ENCODE peak calls at places on chromosomes 3 and 15, in five cellular contexts. One of them, this sample, is unnamed. For H3K4me1, the result is how much of the 10 kb centered on the place peaks cover.

GRCh38 chr15:52178765-52179164 is 12.4 kb downstream of the GNB5 start:
- DNase-seq in HepG2: no peak
- DNase-seq in lower lobe of right lung: no peak
- DNase-seq in adipocyte: peak
- DNase-seq in esophagus squamous epithelium: no peak
- DNase-seq in this sample: no peak

GRCh38 chr3:185172086-185173049 is 19.5 kb upstream of the C3orf70 start:
- DNase-seq in lower lobe of right lung: no peak
- DNase-seq in HepG2: no peak
- DNase-seq in esophagus squamous epithelium: no peak
- DNase-seq in adipocyte: no peak
- DNase-seq in this sample: no peak

GRCh38 chr3:184618793-184619192 is 57.2 kb downstream of the EPHB3 start:
- DNase-seq in lower lobe of right lung: no peak
- DNase-seq in HepG2: no peak
- DNase-seq in adipocyte: no peak
- DNase-seq in esophagus squamous epithelium: no peak
- DNase-seq in this sample: peak

GRCh38 chr15:99917237-99917636 is 184.0 kb upstream of the LYSMD4 start:
- DNase-seq in adipocyte: no peak
- DNase-seq in esophagus squamous epithelium: no peak
- DNase-seq in lower lobe of right lung: no peak
- DNase-seq in HepG2: no peak
- DNase-seq in this sample: no peak

GRCh38 chr3:48194446-48195071 is 6.3 kb upstream of the CDC25A start:
- DNase-seq in lower lobe of right lung: peak
- DNase-seq in HepG2: peak
- DNase-seq in esophagus squamous epithelium: no peak
- DNase-seq in adipocyte: peak
- DNase-seq in this sample: peak

GRCh38 chr3:27728195-27729087 is 6.3 kb upstream of the EOMES start:
- DNase-seq in HepG2: peak
- DNase-seq in esophagus squamous epithelium: no peak
- DNase-seq in lower lobe of right lung: no peak
- DNase-seq in adipocyte: no peak
- DNase-seq in this sample: no peak

GRCh38 chr15:90266485-90266884 is 1.0 kb downstream of the NGRN start:
- DNase-seq in esophagus squamous epithelium: no peak
- DNase-seq in adipocyte: peak
- DNase-seq in HepG2: no peak
- DNase-seq in lower lobe of right lung: no peak
- DNase-seq in this sample: no peak

GRCh38 chr15:73389539-73389938 is 20.8 kb upstream of the HCN4 start:
- DNase-seq in HepG2: no peak
- DNase-seq in adipocyte: no peak
- DNase-seq in esophagus squamous epithelium: no peak
- DNase-seq in lower lobe of right lung: no peak
- DNase-seq in this sample: no peak

GRCh38 chr3:137012097-137012501 is 54.3 kb downstream of the IL20RB start:
- DNase-seq in lower lobe of right lung: no peak
- DNase-seq in esophagus squamous epithelium: no peak
- DNase-seq in HepG2: no peak
- DNase-seq in adipocyte: peak
- DNase-seq in this sample: no peak

GRCh38 chr3:112894258-112894657 is 47.6 kb upstream of the CD200R1L start:
- DNase-seq in esophagus squamous epithelium: no peak
- DNase-seq in adipocyte: peak
- DNase-seq in lower lobe of right lung: no peak
- DNase-seq in HepG2: no peak
- DNase-seq in this sample: no peak

GRCh38 chr3:51967384-51968174 is at the start of gene PCBP4:
- DNase-seq in esophagus squamous epithelium: no peak
- DNase-seq in lower lobe of right lung: peak
- DNase-seq in HepG2: peak
- DNase-seq in adipocyte: peak
- DNase-seq in this sample: peak

GRCh38 chr3:12303532-12303931 is 14.7 kb downstream of the PPARG start:
- DNase-seq in esophagus squamous epithelium: no peak
- DNase-seq in lower lobe of right lung: no peak
- DNase-seq in HepG2: no peak
- DNase-seq in adipocyte: peak
- DNase-seq in this sample: no peak

GRCh38 chr3:34216713-34217346 is 418.4 kb downstream of the PDCD6IP start:
- DNase-seq in HepG2: no peak
- DNase-seq in esophagus squamous epithelium: no peak
- DNase-seq in lower lobe of right lung: no peak
- DNase-seq in adipocyte: no peak
- DNase-seq in this sample: no peak

GRCh38 chr3:174049443-174049842 is 651.9 kb downstream of the NLGN1 start:
- DNase-seq in lower lobe of right lung: no peak
- DNase-seq in esophagus squamous epithelium: no peak
- DNase-seq in adipocyte: no peak
- DNase-seq in HepG2: no peak
- DNase-seq in this sample: no peak

GRCh38 chr3:187954486-187955075 is 199.4 kb upstream of the LPP start:
- DNase-seq in esophagus squamous epithelium: no peak
- DNase-seq in adipocyte: no peak
- DNase-seq in HepG2: no peak
- DNase-seq in lower lobe of right lung: no peak
- DNase-seq in this sample: no peak

GRCh38 chr3:114809668-114810413 is 337.2 kb downstream of the ZBTB20 start:
- DNase-seq in lower lobe of right lung: no peak
- DNase-seq in esophagus squamous epithelium: no peak
- DNase-seq in adipocyte: peak
- DNase-seq in HepG2: peak
- DNase-seq in this sample: no peak

GRCh38 chr3:29279830-29280229 is 1.0 kb upstream of the RBMS3 start:
- DNase-seq in adipocyte: peak
- DNase-seq in lower lobe of right lung: no peak
- DNase-seq in HepG2: no peak
- DNase-seq in esophagus squamous epithelium: no peak
- DNase-seq in this sample: peak

GRCh38 chr15:68980786-68981185 is 33.7 kb upstream of the NOX5 start:
- DNase-seq in lower lobe of right lung: no peak
- DNase-seq in esophagus squamous epithelium: no peak
- DNase-seq in HepG2: no peak
- DNase-seq in adipocyte: no peak
- DNase-seq in this sample: no peak

GRCh38 chr15:61155741-61156700 is 73.1 kb downstream of the RORA start:
- DNase-seq in HepG2: no peak
- DNase-seq in lower lobe of right lung: no peak
- DNase-seq in adipocyte: peak
- DNase-seq in esophagus squamous epithelium: no peak
- DNase-seq in this sample: no peak

GRCh38 chr3:53175613-53176537 is 14.9 kb downstream of the PRKCD start:
- DNase-seq in lower lobe of right lung: no peak
- DNase-seq in esophagus squamous epithelium: no peak
- DNase-seq in HepG2: no peak
- DNase-seq in adipocyte: no peak
- DNase-seq in this sample: no peak

GRCh38 chr3:69318410-69318809 is 67.5 kb downstream of the FRMD4B start:
- DNase-seq in lower lobe of right lung: no peak
- DNase-seq in HepG2: no peak
- DNase-seq in adipocyte: no peak
- DNase-seq in esophagus squamous epithelium: no peak
- DNase-seq in this sample: no peak

GRCh38 chr15:80635953-80636352 is 59.2 kb upstream of the ABHD17C start:
- DNase-seq in lower lobe of right lung: no peak
- DNase-seq in esophagus squamous epithelium: no peak
- DNase-seq in HepG2: no peak
- DNase-seq in adipocyte: no peak
- DNase-seq in this sample: no peak

GRCh38 chr3:50687127-50687751 is 12.5 kb downstream of the DOCK3 start:
- DNase-seq in esophagus squamous epithelium: no peak
- DNase-seq in adipocyte: no peak
- DNase-seq in lower lobe of right lung: no peak
- DNase-seq in HepG2: no peak
- DNase-seq in this sample: no peak

GRCh38 chr15:69579950-69580618 is 127.5 kb downstream of the RPLP1 start:
- DNase-seq in lower lobe of right lung: no peak
- DNase-seq in adipocyte: no peak
- DNase-seq in esophagus squamous epithelium: no peak
- DNase-seq in HepG2: peak
- DNase-seq in this sample: no peak

GRCh38 chr3:184338538-184338945 is 1.1 kb downstream of the FAM131A start:
- DNase-seq in adipocyte: peak
- DNase-seq in esophagus squamous epithelium: no peak
- DNase-seq in HepG2: no peak
- DNase-seq in lower lobe of right lung: no peak
- DNase-seq in this sample: peak

GRCh38 chr3:63519426-63519825 is 133.0 kb upstream of the SNTN start:
- DNase-seq in adipocyte: no peak
- DNase-seq in HepG2: no peak
- DNase-seq in esophagus squamous epithelium: no peak
- DNase-seq in lower lobe of right lung: no peak
- DNase-seq in this sample: no peak

DNA sequence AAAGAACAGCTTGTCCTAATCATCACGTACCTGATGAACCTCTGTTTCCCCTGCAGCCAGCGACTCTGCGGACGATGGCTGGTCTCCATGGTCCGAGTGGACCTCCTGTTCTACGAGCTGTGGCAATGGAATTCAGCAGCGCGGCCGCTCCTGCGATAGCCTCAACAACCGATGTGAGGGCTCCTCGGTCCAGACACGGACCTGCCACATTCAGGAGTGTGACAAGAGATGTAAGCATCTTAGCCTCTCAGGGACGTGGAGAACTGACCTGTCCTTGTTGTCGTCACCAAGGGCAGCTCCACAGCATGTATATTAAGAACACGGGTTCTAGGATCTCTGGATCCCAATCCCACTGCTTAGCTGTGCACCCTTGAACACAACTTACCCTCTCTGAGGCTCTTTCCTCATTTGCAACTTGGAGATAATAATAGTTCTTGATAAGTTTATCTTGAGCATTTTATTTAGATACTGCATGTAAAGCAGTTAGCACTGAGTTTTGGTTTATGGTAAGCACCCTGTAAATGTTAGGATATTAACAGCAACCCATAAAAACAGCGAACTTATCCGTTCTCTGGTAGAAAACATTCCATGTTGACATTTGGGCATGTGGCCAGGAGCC is 6.5 kb downstream of the THBS1 start:
- DNase-seq in adipocyte: peak
- DNase-seq in esophagus squamous epithelium: no peak
- DNase-seq in lower lobe of right lung: no peak
- DNase-seq in HepG2: no peak
- DNase-seq in this sample: peak
- H3K4me1 ChIP-seq in adipocyte: under half
- H3K4me1 ChIP-seq in esophagus squamous epithelium: half or more
- H3K4me1 ChIP-seq in lower lobe of right lung: under half
- H3K4me1 ChIP-seq in HepG2: under half
- H3K4me1 ChIP-seq in this sample: under half

GRCh38 chr15:40441012-40441735 is 421 bp downstream of the BAHD1 start:
- DNase-seq in lower lobe of right lung: peak
- DNase-seq in adipocyte: peak
- DNase-seq in esophagus squamous epithelium: no peak
- DNase-seq in HepG2: no peak
- DNase-seq in this sample: peak

GRCh38 chr15:40441736-40442531 is 1.2 kb downstream of the BAHD1 start:
- DNase-seq in lower lobe of right lung: no peak
- DNase-seq in HepG2: no peak
- DNase-seq in esophagus squamous epithelium: no peak
- DNase-seq in adipocyte: peak
- DNase-seq in this sample: peak

GRCh38 chr15:40443846-40444245 is 3.1 kb downstream of the BAHD1 start:
- DNase-seq in lower lobe of right lung: no peak
- DNase-seq in esophagus squamous epithelium: no peak
- DNase-seq in adipocyte: no peak
- DNase-seq in HepG2: no peak
- DNase-seq in this sample: no peak

GRCh38 chr15:40444741-40445140 is 4.0 kb downstream of the BAHD1 start:
- DNase-seq in esophagus squamous epithelium: no peak
- DNase-seq in lower lobe of right lung: no peak
- DNase-seq in adipocyte: no peak
- DNase-seq in HepG2: no peak
- DNase-seq in this sample: no peak

GRCh38 chr15:40443255-40443654 is 2.5 kb downstream of the BAHD1 start:
- DNase-seq in lower lobe of right lung: no peak
- DNase-seq in esophagus squamous epithelium: no peak
- DNase-seq in adipocyte: no peak
- DNase-seq in HepG2: no peak
- DNase-seq in this sample: no peak
- H3K4me1 ChIP-seq in lower lobe of right lung: half or more
- H3K4me1 ChIP-seq in esophagus squamous epithelium: half or more
- H3K4me1 ChIP-seq in adipocyte: under half
- H3K4me1 ChIP-seq in HepG2: under half
- H3K4me1 ChIP-seq in this sample: under half

GRCh38 chr3:152192936-152193672 is 75.6 kb upstream of the MBNL1 start:
- DNase-seq in esophagus squamous epithelium: no peak
- DNase-seq in HepG2: no peak
- DNase-seq in lower lobe of right lung: no peak
- DNase-seq in adipocyte: no peak
- DNase-seq in this sample: no peak
- H3K4me1 ChIP-seq in esophagus squamous epithelium: under half
- H3K4me1 ChIP-seq in HepG2: under half
- H3K4me1 ChIP-seq in lower lobe of right lung: under half
- H3K4me1 ChIP-seq in adipocyte: under half
- H3K4me1 ChIP-seq in this sample: under half

GRCh38 chr15:45645026-45645980 is 10.5 kb downstream of the SQOR start:
- DNase-seq in adipocyte: peak
- DNase-seq in lower lobe of right lung: no peak
- DNase-seq in esophagus squamous epithelium: no peak
- DNase-seq in HepG2: no peak
- DNase-seq in this sample: peak

GRCh38 chr15:45646220-45646619 is 11.4 kb downstream of the SQOR start:
- DNase-seq in esophagus squamous epithelium: no peak
- DNase-seq in HepG2: no peak
- DNase-seq in lower lobe of right lung: no peak
- DNase-seq in adipocyte: peak
- DNase-seq in this sample: no peak

GRCh38 chr15:45642203-45642932 is 7.5 kb downstream of the SQOR start:
- DNase-seq in lower lobe of right lung: no peak
- DNase-seq in esophagus squamous epithelium: no peak
- DNase-seq in adipocyte: peak
- DNase-seq in HepG2: no peak
- DNase-seq in this sample: peak

GRCh38 chr15:45641374-45641778 is 6.5 kb downstream of the SQOR start:
- DNase-seq in adipocyte: peak
- DNase-seq in HepG2: peak
- DNase-seq in lower lobe of right lung: no peak
- DNase-seq in esophagus squamous epithelium: no peak
- DNase-seq in this sample: peak

GRCh38 chr15:45644437-45644836 is 9.6 kb downstream of the SQOR start:
- DNase-seq in esophagus squamous epithelium: no peak
- DNase-seq in adipocyte: no peak
- DNase-seq in HepG2: no peak
- DNase-seq in lower lobe of right lung: no peak
- DNase-seq in this sample: no peak
- H3K4me1 ChIP-seq in esophagus squamous epithelium: half or more
- H3K4me1 ChIP-seq in adipocyte: half or more
- H3K4me1 ChIP-seq in HepG2: half or more
- H3K4me1 ChIP-seq in lower lobe of right lung: half or more
- H3K4me1 ChIP-seq in this sample: under half